ENCODE peak calls at places on chromosomes 6 and 20, in four cellular contexts. A is lung, H is hypothalamus, W is B cell. O is an unnamed sample.

GRCh38 chr6:52984247-52984646 is 10.8 kb downstream of the GSTA4 start:
- DNase-seq in A (no peak), H (no peak), W (peak; percentile 35), O (no peak)

GRCh38 chr6:108589244-108589730 is 28.6 kb downstream of the FOXO3 start:
- DNase-seq in A (peak; percentile 85), H (no peak), W (no peak), O (peak; percentile 88)

GRCh38 chr6:65259080-65259479 is 447.9 kb downstream of the EYS start:
- DNase-seq in A (no peak), H (no peak), W (no peak), O (peak; percentile 33)

GRCh38 chr6:149545258-149545753 is 537 bp downstream of the PPIL4 start:
- DNase-seq in A (peak; percentile 57), H (peak; percentile 30), W (peak; percentile 49), O (peak; percentile 55)

GRCh38 chr6:26351544-26351953 is 13.4 kb upstream of the BTN3A2 start:
- DNase-seq in A (no peak), H (no peak), W (no peak), O (peak; percentile 100)

GRCh38 chr6:160419488-160419887 is 71.3 kb downstream of the SLC22A3 start:
- DNase-seq in A (no peak), H (no peak), W (no peak), O (no peak)

GRCh38 chr6:170290306-170291128 is at the start of gene DLL1:
- DNase-seq in A (no peak), H (peak; percentile 67), W (peak; percentile 74), O (peak; percentile 15)

GRCh38 chr6:170072246-170072645 is 218.6 kb downstream of the DLL1 start:
- DNase-seq in A (no peak), H (no peak), W (no peak), O (peak; percentile 71)

GRCh38 chr6:46262928-46263708 is 92.3 kb upstream of the ENPP5 start:
- DNase-seq in A (no peak), H (no peak), W (no peak), O (no peak)

GRCh38 chr20:51495921-51496545 is 46.5 kb downstream of the NFATC2 start:
- DNase-seq in A (no peak), H (no peak), W (no peak), O (no peak)

GRCh38 chr20:17843246-17844132 is 125.1 kb downstream of the SNX5 start:
- DNase-seq in A (no peak), H (no peak), W (peak; percentile 42), O (no peak)

GRCh38 chr6:73743556-73743955 is 47.6 kb downstream of the CD109 start:
- DNase-seq in A (no peak), H (no peak), W (no peak), O (peak; percentile 47)

GRCh38 chr20:1286267-1287036 is 20.4 kb downstream of the SNPH start:
- DNase-seq in A (no peak), H (no peak), W (no peak), O (no peak)

GRCh38 chr20:19317240-19318069 is 105.0 kb downstream of the SLC24A3 start:
- DNase-seq in A (no peak), H (no peak), W (no peak), O (no peak)

GRCh38 chr6:3001773-3002293 is 2.1 kb downstream of the NQO2 start:
- DNase-seq in A (no peak), H (no peak), W (no peak), O (peak; percentile 97)

GRCh38 chr6:100457251-100457990 is 7.3 kb downstream of the SIM1 start:
- DNase-seq in A (no peak), H (no peak), W (no peak), O (no peak)

GRCh38 chr6:116159782-116160524 is 34.0 kb upstream of the COL10A1 start:
- DNase-seq in A (no peak), H (no peak), W (no peak), O (no peak)

GRCh38 chr6:73180718-73181619 is 44.3 kb downstream of the KHDC1L start:
- DNase-seq in A (no peak), H (no peak), W (peak; percentile 50), O (peak; percentile 79)

GRCh38 chr20:25532971-25533391 is 52.4 kb downstream of the NINL start:
- DNase-seq in A (no peak), H (no peak), W (no peak), O (no peak)

GRCh38 chr6:32367641-32368040 is 4.1 kb downstream of the TSBP1 start:
- DNase-seq in A (no peak), H (no peak), W (no peak), O (no peak)

GRCh38 chr6:36296240-36296639 is 26.4 kb downstream of the PNPLA1 start:
- DNase-seq in A (no peak), H (no peak), W (no peak), O (no peak)

GRCh38 chr6:99151634-99152344 is 197.7 kb downstream of the FAXC start:
- DNase-seq in A (no peak), H (no peak), W (no peak), O (peak; percentile 67)

GRCh38 chr6:102381203-102381602 is 987.7 kb downstream of the GRIK2 start:
- DNase-seq in A (no peak), H (no peak), W (no peak), O (no peak)

GRCh38 chr6:129843573-129843972 is 17.5 kb downstream of the TMEM244 start:
- DNase-seq in A (no peak), H (no peak), W (no peak), O (no peak)

O was measured in SK-MEL-5.